ENCODE peak calls at places on chromosomes 11 and 22, in four cellular contexts. V is WTC11, S is K562, R is HepG2. X is an unnamed sample.

GRCh38 chr11:45262900-45263299 is 23.2 kb downstream of the SYT13 start:
- DNase-seq in V (no peak), S (no peak), R (no peak), X (no peak)

GRCh38 chr11:75082601-75083216 is 14.0 kb downstream of the OR2AT4 start:
- DNase-seq in S (peak; percentile 53), R (no peak), V (no peak), X (no peak)

GRCh38 chr22:38040953-38041759 is 16.0 kb upstream of the PICK1 start:
- DNase-seq in V (no peak), S (no peak), R (no peak), X (no peak)

GRCh38 chr11:12182650-12183511 is 72.5 kb downstream of the MICAL2 start:
- DNase-seq in S (peak; percentile 91), V (no peak), R (peak; percentile 58), X (peak; percentile 89)

GRCh38 chr11:131546218-131546895 is 175.9 kb downstream of the NTM start:
- DNase-seq in V (peak; percentile 29), R (no peak), S (no peak), X (no peak)

GRCh38 chr11:64654958-64655541 is 64.0 kb downstream of the SLC22A12 start:
- DNase-seq in S (no peak), R (no peak), V (no peak), X (no peak)

GRCh38 chr11:96235725-96236124 is 107.3 kb downstream of the MAML2 start:
- DNase-seq in R (no peak), V (no peak), S (no peak), X (no peak)

GRCh38 chr11:112590778-112591177 is 330.1 kb upstream of the PLET1 start:
- DNase-seq in V (no peak), S (no peak), R (no peak), X (no peak)

GRCh38 chr22:47836957-47837356 is 1074.5 kb downstream of the TBC1D22A start:
- DNase-seq in R (no peak), S (no peak), V (no peak), X (no peak)

GRCh38 chr11:2891901-2892214 is 6.3 kb upstream of the CDKN1C start:
- DNase-seq in V (no peak), R (peak; percentile 30), S (no peak), X (no peak)

GRCh38 chr22:41799486-41800347 is 762 bp upstream of the CCDC134 start:
- DNase-seq in S (peak; percentile 44), R (no peak), V (peak; percentile 31), X (no peak)

GRCh38 chr22:44603774-44604173 is 98.2 kb upstream of the PRR5 start:
- DNase-seq in S (no peak), R (no peak), V (no peak), X (no peak)

DNA sequence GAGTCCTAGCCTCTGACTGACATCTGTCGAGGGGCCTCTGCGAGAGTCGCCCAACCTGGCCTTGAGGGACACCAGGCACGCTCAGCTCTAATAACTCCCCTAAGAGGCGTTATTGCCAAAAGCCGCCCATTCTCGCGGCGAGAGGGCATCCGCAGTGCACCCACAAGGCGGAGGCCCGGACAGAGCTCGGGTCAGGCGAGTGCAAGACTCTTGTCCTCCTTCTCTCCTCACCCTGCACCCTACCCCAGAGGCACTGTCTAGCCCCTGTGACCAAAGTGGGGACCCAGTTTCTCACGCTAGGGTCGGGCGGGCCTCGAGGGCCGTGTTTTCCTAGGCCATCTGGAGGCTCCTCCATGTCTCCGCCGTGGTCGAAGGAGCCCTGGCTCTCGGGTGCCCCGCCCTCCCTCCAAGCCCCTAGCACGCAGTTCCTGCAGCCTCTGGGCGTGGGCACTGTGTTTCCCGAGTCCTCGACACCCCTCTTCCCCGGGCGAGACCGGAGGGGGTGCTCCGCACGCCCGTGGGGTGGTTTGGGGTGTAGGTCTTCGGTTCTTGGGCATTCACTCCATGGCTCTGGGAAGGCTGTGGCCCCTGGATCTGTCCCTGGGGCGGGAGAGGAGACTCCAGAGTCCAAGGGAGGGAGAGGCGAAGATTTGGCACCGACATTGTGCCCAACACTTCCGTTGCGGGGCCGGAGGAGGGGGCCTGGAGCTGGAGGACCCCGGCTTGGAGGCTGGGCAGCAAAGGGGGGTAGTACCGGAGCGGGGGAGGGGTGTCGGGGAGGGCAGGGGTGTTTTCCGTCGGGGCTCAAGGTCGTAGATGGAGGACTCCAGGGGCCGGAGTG is 1.0 kb downstream of the CHRM4 start:
- DNase-seq in R (no peak), S (no peak), V (peak; percentile 40), X (no peak)
- TF ChIP-seq NR3C1 in R (no peak), S (no peak), V (no peak), X (no peak)

GRCh38 chr11:117095301-117096139 is 2.7 kb downstream of the SIK3 start:
- DNase-seq in R (peak; percentile 82), V (no peak), S (peak; percentile 65), X (no peak)
- TF ChIP-seq NR3C1 in R (no peak), V (no peak), S (no peak), X (no peak)

GRCh38 chr11:76443254-76443935 is 1.4 kb upstream of the EMSY start:
- DNase-seq in S (peak; percentile 37), R (no peak), V (no peak), X (no peak)
- TF ChIP-seq NR3C1 in S (no peak), R (no peak), V (no peak), X (no peak)

GRCh38 chr11:62147545-62147944 is 23.7 kb downstream of the INCENP start:
- DNase-seq in S (no peak), V (peak; percentile 13), R (no peak), X (no peak)
- TF ChIP-seq NR3C1 in S (no peak), V (no peak), R (no peak), X (no peak)

GRCh38 chr11:47538741-47539575 is 14.0 kb downstream of the CELF1 start:
- DNase-seq in R (no peak), S (no peak), V (no peak), X (no peak)
- TF ChIP-seq NR3C1 in R (no peak), S (no peak), V (no peak), X (no peak)

GRCh38 chr11:118051611-118052461 is 25.0 kb upstream of the TMPRSS4 start:
- DNase-seq in V (no peak), S (no peak), R (no peak), X (no peak)
- TF ChIP-seq NR3C1 in V (no peak), S (no peak), R (no peak), X (no peak)

GRCh38 chr11:114059278-114059983 is at the start of gene ZBTB16:
- DNase-seq in V (peak; percentile 79), S (peak; percentile 21), R (no peak), X (no peak)
- TF ChIP-seq NR3C1 in V (no peak), S (no peak), R (no peak), X (no peak)

DNA sequence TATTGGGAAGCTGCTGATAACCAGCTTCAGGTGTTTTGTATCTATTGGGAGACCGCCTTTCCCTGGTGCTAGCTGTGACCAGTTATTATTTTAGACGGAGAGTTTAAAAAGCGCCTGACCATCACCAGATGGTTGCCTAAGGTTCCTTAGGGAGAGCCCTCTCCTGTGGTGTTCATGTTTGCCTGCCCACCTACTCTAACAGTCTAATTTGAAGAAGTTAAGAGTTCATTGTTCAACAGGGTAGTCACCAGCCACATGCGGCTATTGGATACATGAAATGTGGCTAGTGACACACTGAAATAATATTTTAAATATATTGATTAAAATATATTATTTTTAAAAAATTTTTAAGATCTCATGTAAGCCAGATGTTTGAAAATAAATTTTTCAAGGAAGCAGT is 71.3 kb upstream of the SLN start:
- DNase-seq in S (no peak), V (no peak), R (no peak), X (no peak)
- TF ChIP-seq NR3C1 in S (no peak), V (no peak), R (no peak), X (no peak)